ENCODE peak calls at places on chromosomes 13 and 19, in seven cellular contexts. One of them, this sample, is unnamed. For H3K4me1, the result is how much of the 10 kb centered on the place peaks cover.

GRCh38 chr19:48424694-48425219 is 21.0 kb upstream of the GRWD1 start:
- DNase-seq in psoas muscle: no peak
- DNase-seq in CD8-positive, alpha-beta memory T cell: no peak
- DNase-seq in heart left ventricle: peak
- DNase-seq in IMR-90: peak
- DNase-seq in right cardiac atrium: peak
- DNase-seq in esophagus muscularis mucosa: no peak
- DNase-seq in this sample: no peak

GRCh38 chr13:98264877-98265276 is 87.8 kb upstream of the RNF113B start:
- DNase-seq in psoas muscle: no peak
- DNase-seq in CD8-positive, alpha-beta memory T cell: no peak
- DNase-seq in heart left ventricle: no peak
- DNase-seq in IMR-90: no peak
- DNase-seq in right cardiac atrium: no peak
- DNase-seq in esophagus muscularis mucosa: no peak
- DNase-seq in this sample: no peak

GRCh38 chr19:6138066-6138465 is 2.6 kb downstream of the ACSBG2 start:
- DNase-seq in psoas muscle: no peak
- DNase-seq in CD8-positive, alpha-beta memory T cell: no peak
- DNase-seq in heart left ventricle: no peak
- DNase-seq in IMR-90: no peak
- DNase-seq in right cardiac atrium: no peak
- DNase-seq in esophagus muscularis mucosa: no peak
- DNase-seq in this sample: no peak

GRCh38 chr13:23086951-23087350 is 93.8 kb upstream of the SGCG start:
- DNase-seq in psoas muscle: no peak
- DNase-seq in CD8-positive, alpha-beta memory T cell: no peak
- DNase-seq in heart left ventricle: no peak
- DNase-seq in IMR-90: no peak
- DNase-seq in right cardiac atrium: no peak
- DNase-seq in esophagus muscularis mucosa: no peak
- DNase-seq in this sample: no peak

GRCh38 chr19:2194513-2195078 is 30.9 kb downstream of the DOT1L start:
- DNase-seq in psoas muscle: no peak
- DNase-seq in CD8-positive, alpha-beta memory T cell: no peak
- DNase-seq in heart left ventricle: no peak
- DNase-seq in IMR-90: no peak
- DNase-seq in right cardiac atrium: peak
- DNase-seq in esophagus muscularis mucosa: no peak
- DNase-seq in this sample: no peak

GRCh38 chr13:98279473-98280175 is 102.6 kb upstream of the RNF113B start:
- DNase-seq in psoas muscle: no peak
- DNase-seq in CD8-positive, alpha-beta memory T cell: peak
- DNase-seq in heart left ventricle: no peak
- DNase-seq in IMR-90: no peak
- DNase-seq in right cardiac atrium: no peak
- DNase-seq in esophagus muscularis mucosa: no peak
- DNase-seq in this sample: peak

GRCh38 chr19:3721900-3722442 is 13.8 kb downstream of the TJP3 start:
- DNase-seq in psoas muscle: no peak
- DNase-seq in CD8-positive, alpha-beta memory T cell: no peak
- DNase-seq in heart left ventricle: no peak
- DNase-seq in IMR-90: no peak
- DNase-seq in right cardiac atrium: no peak
- DNase-seq in esophagus muscularis mucosa: no peak
- DNase-seq in this sample: no peak

GRCh38 chr19:48963371-48964204 is 1.5 kb upstream of the FTL start:
- DNase-seq in psoas muscle: peak
- DNase-seq in CD8-positive, alpha-beta memory T cell: peak
- DNase-seq in heart left ventricle: peak
- DNase-seq in IMR-90: peak
- DNase-seq in right cardiac atrium: peak
- DNase-seq in esophagus muscularis mucosa: no peak
- DNase-seq in this sample: peak

GRCh38 chr13:46751811-46752635 is 44.9 kb downstream of the ESD start:
- DNase-seq in psoas muscle: no peak
- DNase-seq in CD8-positive, alpha-beta memory T cell: peak
- DNase-seq in heart left ventricle: no peak
- DNase-seq in IMR-90: peak
- DNase-seq in right cardiac atrium: no peak
- DNase-seq in esophagus muscularis mucosa: no peak
- DNase-seq in this sample: peak

GRCh38 chr19:14089412-14089661 is 1.2 kb downstream of the SAMD1 start:
- DNase-seq in psoas muscle: no peak
- DNase-seq in CD8-positive, alpha-beta memory T cell: no peak
- DNase-seq in heart left ventricle: no peak
- DNase-seq in IMR-90: no peak
- DNase-seq in right cardiac atrium: no peak
- DNase-seq in esophagus muscularis mucosa: no peak
- DNase-seq in this sample: no peak

GRCh38 chr19:29714953-29715694 is at the start of gene C19orf12:
- DNase-seq in psoas muscle: peak
- DNase-seq in CD8-positive, alpha-beta memory T cell: peak
- DNase-seq in heart left ventricle: peak
- DNase-seq in IMR-90: peak
- DNase-seq in right cardiac atrium: peak
- DNase-seq in esophagus muscularis mucosa: no peak
- DNase-seq in this sample: peak

GRCh38 chr19:28481674-28482073 is 731.3 kb downstream of the UQCRFS1 start:
- DNase-seq in psoas muscle: no peak
- DNase-seq in CD8-positive, alpha-beta memory T cell: no peak
- DNase-seq in heart left ventricle: no peak
- DNase-seq in IMR-90: no peak
- DNase-seq in right cardiac atrium: no peak
- DNase-seq in esophagus muscularis mucosa: no peak
- DNase-seq in this sample: peak

GRCh38 chr19:41264581-41265375 is 606 bp downstream of the HNRNPUL1 start:
- DNase-seq in psoas muscle: peak
- DNase-seq in CD8-positive, alpha-beta memory T cell: peak
- DNase-seq in heart left ventricle: peak
- DNase-seq in IMR-90: peak
- DNase-seq in right cardiac atrium: peak
- DNase-seq in esophagus muscularis mucosa: no peak
- DNase-seq in this sample: no peak

GRCh38 chr13:52348983-52349780 is 56.8 kb downstream of the THSD1 start:
- DNase-seq in psoas muscle: no peak
- DNase-seq in CD8-positive, alpha-beta memory T cell: no peak
- DNase-seq in heart left ventricle: no peak
- DNase-seq in IMR-90: peak
- DNase-seq in right cardiac atrium: no peak
- DNase-seq in esophagus muscularis mucosa: no peak
- DNase-seq in this sample: no peak

GRCh38 chr13:112658807-112659206 is 31.0 kb upstream of the ATP11A start:
- DNase-seq in psoas muscle: no peak
- DNase-seq in CD8-positive, alpha-beta memory T cell: no peak
- DNase-seq in heart left ventricle: no peak
- DNase-seq in IMR-90: peak
- DNase-seq in right cardiac atrium: no peak
- DNase-seq in esophagus muscularis mucosa: no peak
- DNase-seq in this sample: no peak

GRCh38 chr19:46967578-46968018 is 52.0 kb upstream of the NPAS1 start:
- DNase-seq in psoas muscle: peak
- DNase-seq in CD8-positive, alpha-beta memory T cell: no peak
- DNase-seq in heart left ventricle: peak
- DNase-seq in IMR-90: no peak
- DNase-seq in right cardiac atrium: peak
- DNase-seq in esophagus muscularis mucosa: no peak
- DNase-seq in this sample: no peak

DNA sequence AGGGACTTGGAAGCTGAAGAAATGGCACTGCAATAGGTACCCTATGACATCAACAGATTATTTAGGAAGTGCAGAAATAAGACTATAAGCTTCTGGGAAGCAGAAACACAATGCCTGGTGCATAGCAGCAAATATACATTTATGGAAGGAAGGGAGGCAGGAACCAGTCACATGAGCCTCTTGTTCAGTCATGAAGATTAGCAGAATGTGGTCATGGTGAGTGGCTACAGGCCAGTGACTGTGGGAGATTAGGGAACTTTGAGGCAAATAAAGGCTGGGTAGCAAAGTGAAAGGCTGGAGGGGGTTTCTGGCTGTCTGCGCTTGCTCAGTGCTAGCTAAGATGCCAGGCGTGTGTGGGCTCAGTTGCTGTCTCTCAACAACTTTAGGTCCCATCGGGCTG is 96.3 kb downstream of the EPSTI1 start:
- DNase-seq in psoas muscle: peak
- DNase-seq in CD8-positive, alpha-beta memory T cell: no peak
- DNase-seq in heart left ventricle: no peak
- DNase-seq in IMR-90: no peak
- DNase-seq in right cardiac atrium: no peak
- DNase-seq in esophagus muscularis mucosa: no peak
- DNase-seq in this sample: no peak
- H3K4me1 ChIP-seq in psoas muscle: under half
- H3K4me1 ChIP-seq in CD8-positive, alpha-beta memory T cell: under half
- H3K4me1 ChIP-seq in heart left ventricle: under half
- H3K4me1 ChIP-seq in IMR-90: under half
- H3K4me1 ChIP-seq in right cardiac atrium: under half
- H3K4me1 ChIP-seq in esophagus muscularis mucosa: under half
- H3K4me1 ChIP-seq in this sample: under half

DNA sequence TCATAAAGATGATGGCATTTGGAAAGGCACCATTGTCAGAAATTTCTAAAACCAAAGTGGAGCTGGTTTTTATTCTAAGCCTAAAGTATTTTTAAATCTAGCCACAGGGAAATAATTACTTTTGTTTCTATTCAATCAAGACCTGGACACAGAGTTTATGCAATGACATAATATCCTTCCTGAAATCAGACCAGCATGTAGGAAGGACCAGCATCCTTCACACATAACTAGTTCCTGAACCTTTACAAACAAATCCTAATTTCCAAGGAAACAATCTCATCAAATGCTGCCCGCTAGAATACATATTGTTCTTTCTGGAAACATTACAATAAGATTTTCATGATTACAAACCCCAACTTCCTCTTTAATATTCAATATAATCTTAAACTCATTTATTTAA is 1.5 kb downstream of the STARD13 start:
- DNase-seq in psoas muscle: no peak
- DNase-seq in CD8-positive, alpha-beta memory T cell: no peak
- DNase-seq in heart left ventricle: no peak
- DNase-seq in IMR-90: peak
- DNase-seq in right cardiac atrium: no peak
- DNase-seq in esophagus muscularis mucosa: no peak
- DNase-seq in this sample: no peak
- H3K27ac ChIP-seq in psoas muscle: peak
- H3K27ac ChIP-seq in CD8-positive, alpha-beta memory T cell: no peak
- H3K27ac ChIP-seq in heart left ventricle: peak
- H3K27ac ChIP-seq in IMR-90: peak
- H3K27ac ChIP-seq in right cardiac atrium: no peak
- H3K27ac ChIP-seq in esophagus muscularis mucosa: peak
- H3K27ac ChIP-seq in this sample: peak

GRCh38 chr19:9009431-9009830 is 778 bp downstream of the MUC16 start:
- DNase-seq in psoas muscle: no peak
- DNase-seq in CD8-positive, alpha-beta memory T cell: no peak
- DNase-seq in heart left ventricle: no peak
- DNase-seq in IMR-90: no peak
- DNase-seq in right cardiac atrium: no peak
- DNase-seq in esophagus muscularis mucosa: no peak
- DNase-seq in this sample: no peak
- H3K4me3 ChIP-seq in psoas muscle: no peak
- H3K4me3 ChIP-seq in CD8-positive, alpha-beta memory T cell: no peak
- H3K4me3 ChIP-seq in heart left ventricle: no peak
- H3K4me3 ChIP-seq in IMR-90: no peak
- H3K4me3 ChIP-seq in right cardiac atrium: no peak
- H3K4me3 ChIP-seq in esophagus muscularis mucosa: no peak
- H3K4me3 ChIP-seq in this sample: no peak

DNA sequence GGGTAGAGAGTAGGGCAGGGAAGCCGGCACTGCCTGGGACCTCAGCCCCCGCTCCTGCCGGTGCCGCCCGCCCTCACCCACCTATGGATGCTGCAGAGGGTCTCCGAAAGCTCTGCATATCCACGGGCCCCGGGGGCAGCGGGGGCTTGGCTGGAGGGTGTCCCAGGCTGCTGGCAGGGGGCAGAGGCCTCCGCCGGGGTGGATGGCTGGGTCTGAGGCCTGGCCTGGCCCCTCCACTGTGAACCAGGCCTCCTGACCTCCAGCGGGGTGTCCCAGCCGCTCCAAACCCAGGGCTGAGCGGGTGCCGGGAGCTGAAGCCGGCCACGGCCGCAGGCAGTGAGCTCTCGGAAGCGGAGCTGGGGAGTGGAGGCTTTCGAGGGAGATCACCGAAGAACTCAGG is 4.1 kb downstream of the PRAM1 start:
- DNase-seq in psoas muscle: no peak
- DNase-seq in CD8-positive, alpha-beta memory T cell: no peak
- DNase-seq in heart left ventricle: no peak
- DNase-seq in IMR-90: no peak
- DNase-seq in right cardiac atrium: peak
- DNase-seq in esophagus muscularis mucosa: no peak
- DNase-seq in this sample: no peak
- H3K4me1 ChIP-seq in psoas muscle: under half
- H3K4me1 ChIP-seq in CD8-positive, alpha-beta memory T cell: under half
- H3K4me1 ChIP-seq in heart left ventricle: under half
- H3K4me1 ChIP-seq in IMR-90: under half
- H3K4me1 ChIP-seq in right cardiac atrium: under half
- H3K4me1 ChIP-seq in esophagus muscularis mucosa: under half
- H3K4me1 ChIP-seq in this sample: under half

DNA sequence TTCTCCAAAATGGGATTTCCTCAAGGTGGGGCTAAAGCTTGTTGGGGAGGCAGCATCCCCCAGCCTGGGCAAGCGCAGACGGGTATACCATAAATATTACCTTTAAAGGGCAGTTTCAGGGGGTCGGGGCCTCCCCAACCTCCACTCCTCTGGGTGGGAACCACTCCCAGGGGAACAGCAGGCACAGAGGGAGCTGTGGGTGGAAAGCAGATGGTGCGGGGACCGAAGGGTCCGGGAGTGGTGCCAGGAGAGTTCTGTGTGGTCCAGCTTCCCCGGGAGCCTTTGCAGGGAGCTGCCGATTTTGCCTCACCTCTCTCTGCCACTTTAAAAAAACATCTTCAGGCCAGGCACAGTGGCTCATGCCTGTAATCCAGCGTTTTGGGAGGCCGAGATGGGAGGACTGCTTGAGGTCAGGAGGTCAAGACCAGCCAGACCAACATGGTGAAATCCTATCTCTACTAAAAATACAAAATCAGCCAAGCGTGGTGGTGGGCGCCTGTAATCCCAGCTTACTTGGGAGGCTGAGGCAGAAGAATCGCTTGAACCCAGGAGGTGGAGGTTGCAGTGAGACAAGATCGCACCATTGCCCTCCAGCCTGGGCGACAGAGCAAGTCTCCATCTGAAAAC is 5.5 kb downstream of the MAST3 start:
- DNase-seq in psoas muscle: no peak
- DNase-seq in CD8-positive, alpha-beta memory T cell: no peak
- DNase-seq in heart left ventricle: no peak
- DNase-seq in IMR-90: no peak
- DNase-seq in right cardiac atrium: no peak
- DNase-seq in esophagus muscularis mucosa: no peak
- DNase-seq in this sample: no peak
- H3K27ac ChIP-seq in psoas muscle: no peak
- H3K27ac ChIP-seq in CD8-positive, alpha-beta memory T cell: no peak
- H3K27ac ChIP-seq in heart left ventricle: no peak
- H3K27ac ChIP-seq in IMR-90: no peak
- H3K27ac ChIP-seq in right cardiac atrium: no peak
- H3K27ac ChIP-seq in esophagus muscularis mucosa: no peak
- H3K27ac ChIP-seq in this sample: no peak